ENCODE peak calls at places on chromosomes 1 and 21, in eight cellular contexts. P is transverse colon, V is left ventricle myocardium inferior, G is neural crest cell, D is B cell, Y is uterus, H is fibroblast of mammary gland, L is KBM-7. I is an unnamed sample.

GRCh38 chr1:167669209-167670139 is 39.4 kb downstream of the RCSD1 start:
- DNase-seq in H (no peak), Y (no peak), V (no peak), P (no peak), D (no peak), L (no peak), G (no peak), I (no peak)

GRCh38 chr1:117584181-117584580 is 21.7 kb upstream of the TENT5C start:
- DNase-seq in G (no peak), D (no peak), Y (no peak), P (no peak), L (no peak), H (no peak), V (no peak), I (no peak)

GRCh38 chr1:104780470-104781078 is 1030.9 kb downstream of the AMY1C start:
- DNase-seq in Y (no peak), L (peak; percentile 56), D (peak; percentile 52), G (peak; percentile 23), P (no peak), H (peak; percentile 14), V (no peak), I (peak; percentile 27)

GRCh38 chr1:220684890-220685289 is 5.3 kb upstream of the C1orf115 start:
- DNase-seq in L (no peak), H (no peak), V (no peak), D (no peak), Y (no peak), P (no peak), G (no peak), I (no peak)

GRCh38 chr1:154519661-154520060 is 17.4 kb upstream of the SHE start:
- DNase-seq in G (no peak), D (no peak), L (no peak), H (no peak), V (peak; percentile 20), Y (no peak), P (no peak), I (no peak)

GRCh38 chr1:26546819-26547218 is 17.3 kb downstream of the RPS6KA1 start:
- DNase-seq in P (no peak), D (no peak), G (no peak), H (no peak), L (no peak), Y (no peak), V (no peak), I (no peak)

GRCh38 chr21:37828515-37828914 is 87.7 kb downstream of the KCNJ6 start:
- DNase-seq in P (no peak), G (no peak), D (no peak), V (no peak), Y (no peak), H (no peak), L (no peak), I (no peak)

GRCh38 chr1:242017580-242018233 is 18.8 kb upstream of the MAP1LC3C start:
- DNase-seq in Y (no peak), D (peak; percentile 48), L (peak; percentile 60), V (peak; percentile 38), H (peak; percentile 67), G (peak; percentile 50), P (peak; percentile 39), I (peak; percentile 68)

GRCh38 chr1:236394905-236395779 is 1.1 kb downstream of the EDARADD start:
- DNase-seq in Y (peak; percentile 17), L (peak; percentile 81), D (peak; percentile 55), G (peak; percentile 35), V (peak; percentile 16), H (no peak), P (peak; percentile 8), I (peak; percentile 48)

GRCh38 chr1:227934476-227935313 is 13.0 kb downstream of the WNT9A start:
- DNase-seq in H (peak; percentile 91), V (no peak), Y (peak; percentile 28), D (no peak), P (no peak), L (peak; percentile 35), G (no peak), I (peak; percentile 69)

GRCh38 chr1:239056940-239057339 is 329.4 kb upstream of the CHRM3 start:
- DNase-seq in Y (peak; percentile 25), P (no peak), L (no peak), G (no peak), V (no peak), D (no peak), H (no peak), I (no peak)